ENCODE peak calls at places on chromosomes 12 and 14, in nine cellular contexts. One of them, this sample, is unnamed.

GRCh38 chr14:101639257-101639833 is 78.0 kb downstream of the DIO3 start:
- DNase-seq in NCI-H774: no peak
- DNase-seq in dorsolateral prefrontal cortex: no peak
- DNase-seq in GM19239: no peak
- DNase-seq in pulmonary artery endothelial cell: no peak
- DNase-seq in NT2/D1: no peak
- DNase-seq in OCI-M1: no peak
- DNase-seq in GM12865: no peak
- DNase-seq in anterior cingulate cortex: no peak
- DNase-seq in this sample: no peak

GRCh38 chr14:24542346-24542936 is 33.6 kb downstream of the CTSG start:
- DNase-seq in GM19239: no peak
- DNase-seq in dorsolateral prefrontal cortex: no peak
- DNase-seq in NT2/D1: no peak
- DNase-seq in OCI-M1: no peak
- DNase-seq in anterior cingulate cortex: no peak
- DNase-seq in pulmonary artery endothelial cell: no peak
- DNase-seq in GM12865: no peak
- DNase-seq in NCI-H774: no peak
- DNase-seq in this sample: peak; percentile 71

GRCh38 chr14:70257526-70257925 is 68.8 kb upstream of the SLC8A3 start:
- DNase-seq in GM12865: peak; percentile 62
- DNase-seq in pulmonary artery endothelial cell: no peak
- DNase-seq in NT2/D1: no peak
- DNase-seq in dorsolateral prefrontal cortex: no peak
- DNase-seq in anterior cingulate cortex: no peak
- DNase-seq in OCI-M1: peak; percentile 71
- DNase-seq in NCI-H774: no peak
- DNase-seq in GM19239: peak; percentile 19
- DNase-seq in this sample: peak; percentile 1

GRCh38 chr14:20624495-20625070 is 16.9 kb downstream of the OR6S1 start:
- DNase-seq in pulmonary artery endothelial cell: no peak
- DNase-seq in NT2/D1: no peak
- DNase-seq in GM19239: no peak
- DNase-seq in anterior cingulate cortex: no peak
- DNase-seq in dorsolateral prefrontal cortex: no peak
- DNase-seq in OCI-M1: peak; percentile 81
- DNase-seq in GM12865: peak; percentile 87
- DNase-seq in NCI-H774: no peak
- DNase-seq in this sample: no peak

GRCh38 chr14:26395726-26396125 is 202.1 kb downstream of the NOVA1 start:
- DNase-seq in anterior cingulate cortex: no peak
- DNase-seq in GM19239: no peak
- DNase-seq in GM12865: no peak
- DNase-seq in NT2/D1: no peak
- DNase-seq in dorsolateral prefrontal cortex: no peak
- DNase-seq in NCI-H774: no peak
- DNase-seq in pulmonary artery endothelial cell: no peak
- DNase-seq in OCI-M1: no peak
- DNase-seq in this sample: no peak

GRCh38 chr14:71725802-71726638 is 206.2 kb upstream of the RGS6 start:
- DNase-seq in NCI-H774: no peak
- DNase-seq in OCI-M1: no peak
- DNase-seq in dorsolateral prefrontal cortex: no peak
- DNase-seq in NT2/D1: no peak
- DNase-seq in anterior cingulate cortex: no peak
- DNase-seq in GM12865: no peak
- DNase-seq in GM19239: no peak
- DNase-seq in pulmonary artery endothelial cell: no peak
- DNase-seq in this sample: peak; percentile 48

GRCh38 chr12:40164034-40164433 is 58.2 kb upstream of the SLC2A13 start:
- DNase-seq in NCI-H774: no peak
- DNase-seq in dorsolateral prefrontal cortex: no peak
- DNase-seq in GM12865: no peak
- DNase-seq in NT2/D1: no peak
- DNase-seq in pulmonary artery endothelial cell: no peak
- DNase-seq in anterior cingulate cortex: no peak
- DNase-seq in GM19239: no peak
- DNase-seq in OCI-M1: no peak
- DNase-seq in this sample: no peak

GRCh38 chr14:70898346-70898745 is 8.9 kb upstream of the PCNX1 start:
- DNase-seq in GM19239: no peak
- DNase-seq in NCI-H774: no peak
- DNase-seq in OCI-M1: no peak
- DNase-seq in NT2/D1: no peak
- DNase-seq in anterior cingulate cortex: no peak
- DNase-seq in GM12865: no peak
- DNase-seq in dorsolateral prefrontal cortex: no peak
- DNase-seq in pulmonary artery endothelial cell: no peak
- DNase-seq in this sample: no peak

GRCh38 chr12:116245189-116245588 is 32.3 kb downstream of the MED13L start:
- DNase-seq in OCI-M1: no peak
- DNase-seq in GM12865: no peak
- DNase-seq in dorsolateral prefrontal cortex: no peak
- DNase-seq in GM19239: no peak
- DNase-seq in anterior cingulate cortex: no peak
- DNase-seq in pulmonary artery endothelial cell: no peak
- DNase-seq in NCI-H774: no peak
- DNase-seq in NT2/D1: no peak
- DNase-seq in this sample: no peak

GRCh38 chr14:92513204-92513965 is at the start of gene RIN3:
- DNase-seq in pulmonary artery endothelial cell: peak; percentile 20
- DNase-seq in dorsolateral prefrontal cortex: no peak
- DNase-seq in NT2/D1: no peak
- DNase-seq in GM12865: peak; percentile 77
- DNase-seq in NCI-H774: no peak
- DNase-seq in GM19239: peak; percentile 87
- DNase-seq in OCI-M1: peak; percentile 51
- DNase-seq in anterior cingulate cortex: no peak
- DNase-seq in this sample: peak; percentile 47

GRCh38 chr12:131764738-131765137 is 53.8 kb downstream of the SFSWAP start:
- DNase-seq in GM19239: no peak
- DNase-seq in pulmonary artery endothelial cell: no peak
- DNase-seq in OCI-M1: no peak
- DNase-seq in anterior cingulate cortex: no peak
- DNase-seq in NCI-H774: no peak
- DNase-seq in dorsolateral prefrontal cortex: no peak
- DNase-seq in GM12865: no peak
- DNase-seq in NT2/D1: no peak
- DNase-seq in this sample: no peak

GRCh38 chr14:37709419-37710195 is 114.2 kb downstream of the TTC6 start:
- DNase-seq in OCI-M1: peak; percentile 32
- DNase-seq in GM19239: no peak
- DNase-seq in NT2/D1: peak; percentile 1
- DNase-seq in anterior cingulate cortex: no peak
- DNase-seq in NCI-H774: no peak
- DNase-seq in GM12865: no peak
- DNase-seq in dorsolateral prefrontal cortex: no peak
- DNase-seq in pulmonary artery endothelial cell: no peak
- DNase-seq in this sample: peak; percentile 28

GRCh38 chr14:58635041-58635440 is 2.7 kb upstream of the DACT1 start:
- DNase-seq in dorsolateral prefrontal cortex: no peak
- DNase-seq in NCI-H774: no peak
- DNase-seq in pulmonary artery endothelial cell: no peak
- DNase-seq in GM12865: peak; percentile 55
- DNase-seq in GM19239: peak; percentile 47
- DNase-seq in OCI-M1: no peak
- DNase-seq in NT2/D1: no peak
- DNase-seq in anterior cingulate cortex: no peak
- DNase-seq in this sample: no peak

GRCh38 chr12:49827351-49828099 is 688 bp downstream of the NCKAP5L start:
- DNase-seq in dorsolateral prefrontal cortex: peak; percentile 53
- DNase-seq in GM19239: no peak
- DNase-seq in OCI-M1: peak; percentile 62
- DNase-seq in pulmonary artery endothelial cell: no peak
- DNase-seq in GM12865: peak; percentile 50
- DNase-seq in NCI-H774: peak; percentile 30
- DNase-seq in NT2/D1: peak; percentile 79
- DNase-seq in anterior cingulate cortex: no peak
- DNase-seq in this sample: peak; percentile 71

GRCh38 chr14:77791225-77791600 is 8.7 kb upstream of the ADCK1 start:
- DNase-seq in NCI-H774: no peak
- DNase-seq in GM19239: no peak
- DNase-seq in anterior cingulate cortex: no peak
- DNase-seq in NT2/D1: no peak
- DNase-seq in dorsolateral prefrontal cortex: no peak
- DNase-seq in GM12865: no peak
- DNase-seq in OCI-M1: no peak
- DNase-seq in pulmonary artery endothelial cell: no peak
- DNase-seq in this sample: no peak

GRCh38 chr12:123092866-123093265 is 58.0 kb downstream of the PITPNM2 start:
- DNase-seq in OCI-M1: no peak
- DNase-seq in anterior cingulate cortex: no peak
- DNase-seq in pulmonary artery endothelial cell: no peak
- DNase-seq in NT2/D1: no peak
- DNase-seq in GM12865: no peak
- DNase-seq in GM19239: no peak
- DNase-seq in dorsolateral prefrontal cortex: no peak
- DNase-seq in NCI-H774: no peak
- DNase-seq in this sample: no peak

GRCh38 chr12:2845280-2845679 is 10.4 kb upstream of the NRIP2 start:
- DNase-seq in dorsolateral prefrontal cortex: no peak
- DNase-seq in anterior cingulate cortex: no peak
- DNase-seq in OCI-M1: no peak
- DNase-seq in pulmonary artery endothelial cell: peak; percentile 49
- DNase-seq in GM19239: no peak
- DNase-seq in NCI-H774: no peak
- DNase-seq in NT2/D1: no peak
- DNase-seq in GM12865: no peak
- DNase-seq in this sample: no peak

GRCh38 chr12:40138526-40138925 is 32.6 kb upstream of the SLC2A13 start:
- DNase-seq in pulmonary artery endothelial cell: no peak
- DNase-seq in NT2/D1: no peak
- DNase-seq in anterior cingulate cortex: no peak
- DNase-seq in dorsolateral prefrontal cortex: no peak
- DNase-seq in NCI-H774: no peak
- DNase-seq in GM19239: no peak
- DNase-seq in GM12865: no peak
- DNase-seq in OCI-M1: no peak
- DNase-seq in this sample: no peak

GRCh38 chr14:76884853-76885276 is 58.7 kb downstream of the LRRC74A start:
- DNase-seq in NCI-H774: no peak
- DNase-seq in GM19239: no peak
- DNase-seq in pulmonary artery endothelial cell: no peak
- DNase-seq in GM12865: no peak
- DNase-seq in NT2/D1: no peak
- DNase-seq in dorsolateral prefrontal cortex: no peak
- DNase-seq in OCI-M1: no peak
- DNase-seq in anterior cingulate cortex: no peak
- DNase-seq in this sample: no peak

GRCh38 chr14:77302926-77303325 is 17.8 kb downstream of the POMT2 start:
- DNase-seq in dorsolateral prefrontal cortex: no peak
- DNase-seq in NT2/D1: no peak
- DNase-seq in anterior cingulate cortex: no peak
- DNase-seq in OCI-M1: no peak
- DNase-seq in pulmonary artery endothelial cell: no peak
- DNase-seq in NCI-H774: no peak
- DNase-seq in GM12865: peak; percentile 33
- DNase-seq in GM19239: no peak
- DNase-seq in this sample: peak; percentile 52

GRCh38 chr12:57239587-57240068 is 10.1 kb downstream of the SHMT2 start:
- DNase-seq in GM12865: no peak
- DNase-seq in anterior cingulate cortex: no peak
- DNase-seq in dorsolateral prefrontal cortex: no peak
- DNase-seq in NCI-H774: no peak
- DNase-seq in pulmonary artery endothelial cell: no peak
- DNase-seq in OCI-M1: no peak
- DNase-seq in NT2/D1: no peak
- DNase-seq in GM19239: no peak
- DNase-seq in this sample: no peak

GRCh38 chr14:67137744-67138371 is 51.4 kb upstream of the GARIN2 start:
- DNase-seq in pulmonary artery endothelial cell: no peak
- DNase-seq in GM12865: peak; percentile 25
- DNase-seq in dorsolateral prefrontal cortex: no peak
- DNase-seq in GM19239: no peak
- DNase-seq in NT2/D1: no peak
- DNase-seq in NCI-H774: no peak
- DNase-seq in OCI-M1: peak; percentile 37
- DNase-seq in anterior cingulate cortex: no peak
- DNase-seq in this sample: peak; percentile 18

GRCh38 chr12:68119724-68120211 is 39.8 kb downstream of the IFNG start:
- DNase-seq in pulmonary artery endothelial cell: no peak
- DNase-seq in dorsolateral prefrontal cortex: no peak
- DNase-seq in OCI-M1: no peak
- DNase-seq in GM12865: peak; percentile 87
- DNase-seq in anterior cingulate cortex: no peak
- DNase-seq in GM19239: peak; percentile 27
- DNase-seq in NT2/D1: no peak
- DNase-seq in NCI-H774: no peak
- DNase-seq in this sample: peak; percentile 14

GRCh38 chr12:95532851-95533250 is 18.4 kb downstream of the USP44 start:
- DNase-seq in dorsolateral prefrontal cortex: no peak
- DNase-seq in OCI-M1: no peak
- DNase-seq in GM12865: no peak
- DNase-seq in pulmonary artery endothelial cell: no peak
- DNase-seq in anterior cingulate cortex: no peak
- DNase-seq in GM19239: no peak
- DNase-seq in NCI-H774: no peak
- DNase-seq in NT2/D1: no peak
- DNase-seq in this sample: no peak

GRCh38 chr14:77228056-77228455 is 43.0 kb downstream of the NGB start:
- DNase-seq in OCI-M1: no peak
- DNase-seq in GM19239: no peak
- DNase-seq in GM12865: no peak
- DNase-seq in NT2/D1: no peak
- DNase-seq in pulmonary artery endothelial cell: no peak
- DNase-seq in NCI-H774: no peak
- DNase-seq in anterior cingulate cortex: no peak
- DNase-seq in dorsolateral prefrontal cortex: no peak
- DNase-seq in this sample: no peak

GRCh38 chr12:34397591-34398365 is 375.5 kb downstream of the ALG10 start:
- DNase-seq in GM12865: no peak
- DNase-seq in anterior cingulate cortex: no peak
- DNase-seq in NT2/D1: no peak
- DNase-seq in dorsolateral prefrontal cortex: peak; percentile 7
- DNase-seq in GM19239: no peak
- DNase-seq in OCI-M1: no peak
- DNase-seq in NCI-H774: no peak
- DNase-seq in pulmonary artery endothelial cell: no peak
- DNase-seq in this sample: no peak

GRCh38 chr14:69135133-69135532 is 17.8 kb downstream of the DCAF5 start:
- DNase-seq in dorsolateral prefrontal cortex: no peak
- DNase-seq in anterior cingulate cortex: no peak
- DNase-seq in pulmonary artery endothelial cell: no peak
- DNase-seq in GM19239: no peak
- DNase-seq in NT2/D1: no peak
- DNase-seq in OCI-M1: no peak
- DNase-seq in GM12865: no peak
- DNase-seq in NCI-H774: no peak
- DNase-seq in this sample: no peak

GRCh38 chr14:80491131-80491530 is 279.8 kb upstream of the DIO2 start:
- DNase-seq in GM19239: no peak
- DNase-seq in OCI-M1: no peak
- DNase-seq in GM12865: peak; percentile 47
- DNase-seq in pulmonary artery endothelial cell: no peak
- DNase-seq in anterior cingulate cortex: no peak
- DNase-seq in NT2/D1: peak; percentile 5
- DNase-seq in dorsolateral prefrontal cortex: no peak
- DNase-seq in NCI-H774: no peak
- DNase-seq in this sample: no peak

GRCh38 chr12:54021006-54021405 is 7.2 kb upstream of the HOXC6 start:
- DNase-seq in pulmonary artery endothelial cell: no peak
- DNase-seq in anterior cingulate cortex: no peak
- DNase-seq in NT2/D1: no peak
- DNase-seq in GM12865: no peak
- DNase-seq in NCI-H774: no peak
- DNase-seq in dorsolateral prefrontal cortex: no peak
- DNase-seq in GM19239: no peak
- DNase-seq in OCI-M1: no peak
- DNase-seq in this sample: no peak

GRCh38 chr14:51547260-51547659 is 104.5 kb upstream of the FRMD6 start:
- DNase-seq in dorsolateral prefrontal cortex: no peak
- DNase-seq in GM12865: no peak
- DNase-seq in NCI-H774: no peak
- DNase-seq in pulmonary artery endothelial cell: peak; percentile 98
- DNase-seq in GM19239: no peak
- DNase-seq in anterior cingulate cortex: no peak
- DNase-seq in NT2/D1: no peak
- DNase-seq in OCI-M1: no peak
- DNase-seq in this sample: peak; percentile 90

GRCh38 chr12:112122823-112123690 is 2.3 kb upstream of the TRAFD1 start:
- DNase-seq in pulmonary artery endothelial cell: no peak
- DNase-seq in OCI-M1: peak; percentile 71
- DNase-seq in anterior cingulate cortex: no peak
- DNase-seq in GM19239: no peak
- DNase-seq in NCI-H774: no peak
- DNase-seq in dorsolateral prefrontal cortex: no peak
- DNase-seq in GM12865: no peak
- DNase-seq in NT2/D1: no peak
- DNase-seq in this sample: no peak

This sample was measured in RWPE1.